ENCODE peak calls at places on chromosomes 7 and 10, in five cellular contexts. N, W, T, F and J are unnamed samples.

GRCh38 chr10:35331894-35332640 is 4.2 kb upstream of the CCNY start:
- DNase-seq in W (no peak), T (peak; percentile 61), F (no peak), N (no peak), J (no peak)

GRCh38 chr7:113608786-113609185 is 310.0 kb downstream of the PPP1R3A start:
- DNase-seq in T (no peak), N (no peak), W (no peak), F (no peak), J (no peak)

GRCh38 chr10:96678725-96679124 is 41.6 kb downstream of the PIK3AP1 start:
- DNase-seq in W (no peak), T (no peak), N (no peak), F (no peak), J (no peak)

GRCh38 chr10:127926455-127926854 is 19.6 kb downstream of the PTPRE start:
- DNase-seq in N (no peak), T (no peak), W (no peak), F (no peak), J (no peak)

GRCh38 chr10:21534611-21535493 is 820 bp downstream of the MLLT10 start:
- DNase-seq in F (peak; percentile 81), W (peak; percentile 77), N (peak; percentile 69), T (peak; percentile 75), J (peak; percentile 48)

GRCh38 chr7:74477188-74477587 is 23.5 kb downstream of the GTF2IRD1 start:
- DNase-seq in N (no peak), W (no peak), F (no peak), T (peak; percentile 59), J (no peak)

GRCh38 chr10:427746-428519 is 261.5 kb downstream of the DIP2C start:
- DNase-seq in T (no peak), N (no peak), F (no peak), W (no peak), J (no peak)

GRCh38 chr7:149196151-149196704 is 882 bp downstream of the ZNF282 start:
- DNase-seq in N (no peak), T (no peak), F (no peak), W (no peak), J (no peak)

GRCh38 chr7:82345886-82346285 is 97.7 kb downstream of the CACNA2D1 start:
- DNase-seq in N (no peak), T (no peak), W (no peak), F (no peak), J (no peak)

GRCh38 chr7:120259382-120259781 is 13.6 kb upstream of the KCND2 start:
- DNase-seq in W (no peak), F (no peak), N (no peak), T (no peak), J (no peak)

GRCh38 chr10:87659571-87660483 is at the start of gene PAPSS2:
- DNase-seq in N (peak; percentile 73), W (peak; percentile 80), F (peak; percentile 89), T (peak; percentile 21), J (peak; percentile 53)

GRCh38 chr7:139230078-139230477 is 959 bp upstream of the UBN2 start:
- DNase-seq in W (no peak), F (no peak), T (no peak), N (no peak), J (no peak)

GRCh38 chr7:23811540-23811939 is 101.5 kb downstream of the STK31 start:
- DNase-seq in F (no peak), W (no peak), T (no peak), N (no peak), J (no peak)

GRCh38 chr10:32210306-32211045 is 136.5 kb downstream of the EPC1 start:
- DNase-seq in W (no peak), T (no peak), F (no peak), N (no peak), J (no peak)

GRCh38 chr10:62924344-62924748 is 108.2 kb upstream of the EGR2 start:
- DNase-seq in T (no peak), W (peak; percentile 66), F (no peak), N (peak; percentile 26), J (no peak)

GRCh38 chr10:60479305-60480020 is 89.8 kb upstream of the ANK3 start:
- DNase-seq in F (no peak), T (no peak), W (no peak), N (no peak), J (no peak)

GRCh38 chr10:11810313-11810766 is 12.8 kb upstream of the PROSER2 start:
- DNase-seq in W (no peak), F (no peak), T (no peak), N (no peak), J (no peak)

GRCh38 chr10:113111900-113112853 is 162.1 kb downstream of the TCF7L2 start:
- DNase-seq in F (no peak), T (peak; percentile 48), W (no peak), N (peak; percentile 57), J (peak; percentile 52)

GRCh38 chr7:134154581-134155130 is 27.5 kb downstream of the LRGUK start:
- DNase-seq in W (no peak), N (no peak), T (no peak), F (no peak), J (no peak)

GRCh38 chr10:111392159-111392558 is 315.3 kb downstream of the ADRA2A start:
- DNase-seq in F (no peak), T (no peak), W (no peak), N (no peak), J (no peak)

GRCh38 chr7:158642149-158642548 is 54.5 kb upstream of the PTPRN2 start:
- DNase-seq in T (no peak), N (no peak), W (no peak), F (no peak), J (no peak)

GRCh38 chr7:1802899-1803298 is 132.8 kb downstream of the ELFN1 start:
- DNase-seq in F (peak; percentile 38), N (no peak), T (no peak), W (peak; percentile 21), J (peak; percentile 22)

GRCh38 chr10:120813085-120813484 is 38.1 kb upstream of the WDR11 start:
- DNase-seq in N (no peak), F (no peak), T (no peak), W (no peak), J (no peak)

GRCh38 chr10:68342909-68343516 is 10.3 kb upstream of the PBLD start:
- DNase-seq in F (no peak), T (no peak), W (no peak), N (no peak), J (no peak)

GRCh38 chr10:18968196-18968595 is 80.4 kb upstream of the MALRD1 start:
- DNase-seq in T (no peak), N (no peak), W (no peak), F (no peak), J (no peak)

GRCh38 chr7:111029141-111029572 is 61.8 kb upstream of the LRRN3 start:
- DNase-seq in W (no peak), F (no peak), T (no peak), N (no peak), J (no peak)

GRCh38 chr10:33122014-33122788 is 164.2 kb upstream of the ITGB1 start:
- DNase-seq in F (no peak), T (no peak), N (peak; percentile 45), W (no peak), J (peak; percentile 56)

GRCh38 chr10:1198453-1199344 is 142.5 kb downstream of the WDR37 start:
- DNase-seq in W (peak; percentile 21), F (no peak), T (no peak), N (no peak), J (peak; percentile 22)

GRCh38 chr10:5888843-5889623 is 660 bp downstream of the ANKRD16 start:
- DNase-seq in N (peak; percentile 50), F (peak; percentile 80), W (peak; percentile 78), T (no peak), J (peak; percentile 34)

GRCh38 chr7:103729026-103729425 is 260.4 kb downstream of the RELN start:
- DNase-seq in T (no peak), W (no peak), N (no peak), F (no peak), J (no peak)

GRCh38 chr10:22651276-22651980 is 63.0 kb downstream of the PIP4K2A start:
- DNase-seq in F (no peak), T (no peak), N (no peak), W (no peak), J (no peak)

GRCh38 chr10:68080853-68081431 is 5.9 kb upstream of the HERC4 start:
- DNase-seq in F (no peak), T (no peak), W (no peak), N (no peak), J (no peak)

GRCh38 chr7:42227931-42228591 is 8.9 kb downstream of the GLI3 start:
- DNase-seq in N (no peak), W (peak; percentile 59), F (peak; percentile 83), T (no peak), J (no peak)
- H3K4me3 ChIP-seq in N (no peak overlapping the region), W (no peak overlapping the region), F (peak overlapping the region; percentile 57), T (peak overlapping the region; percentile 50), J (peak overlapping the region; percentile 43)

GRCh38 chr7:50564171-50564570 is 1.0 kb downstream of the DDC start:
- DNase-seq in N (peak; percentile 52), T (no peak), F (no peak), W (no peak), J (no peak)
- H3K4me3 ChIP-seq in N (peak overlapping the region; percentile 2), T (no peak overlapping the region), F (no peak overlapping the region), W (no peak overlapping the region), J (no peak overlapping the region)

DNA sequence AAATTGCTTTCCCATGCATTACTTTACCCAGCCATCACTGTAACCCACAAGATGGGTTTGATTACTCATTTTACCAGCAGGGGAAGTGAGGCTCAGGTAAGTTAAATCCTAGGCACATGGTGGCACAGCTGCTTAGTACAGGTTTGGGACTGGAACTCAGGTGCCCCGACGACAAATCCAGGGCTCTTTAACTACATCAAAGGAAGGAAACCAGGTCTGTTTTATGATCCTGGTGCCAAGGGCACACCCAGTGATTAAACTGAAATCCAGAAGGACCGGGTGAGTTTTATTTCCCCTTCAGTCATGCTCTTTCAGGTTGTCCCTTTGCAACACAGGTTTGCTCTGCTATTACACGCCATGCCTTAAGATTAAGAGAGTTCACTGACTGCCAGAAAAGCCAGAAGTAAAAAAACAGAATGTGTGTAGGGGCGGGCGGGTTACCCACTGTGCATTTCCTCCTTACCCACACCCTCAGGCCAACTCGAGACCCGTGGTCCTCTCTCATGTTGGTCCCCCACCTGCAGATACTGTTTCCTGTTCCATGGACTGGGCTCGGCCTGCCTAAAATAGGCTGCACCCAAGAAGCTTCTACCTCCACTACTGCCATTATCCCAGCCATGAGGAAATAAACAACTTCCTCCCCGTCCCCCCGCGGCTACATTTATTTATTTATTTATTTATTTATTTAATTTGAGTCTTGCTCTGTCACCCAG is 55.2 kb upstream of the KDM7A start:
- DNase-seq in T (no peak), W (no peak), N (no peak), F (no peak), J (peak; percentile 73)
- H3K4me3 ChIP-seq in T (peak overlapping the region; percentile 61), W (no peak overlapping the region), N (peak overlapping the region; percentile 41), F (no peak overlapping the region), J (peak overlapping the region; percentile 57)

DNA sequence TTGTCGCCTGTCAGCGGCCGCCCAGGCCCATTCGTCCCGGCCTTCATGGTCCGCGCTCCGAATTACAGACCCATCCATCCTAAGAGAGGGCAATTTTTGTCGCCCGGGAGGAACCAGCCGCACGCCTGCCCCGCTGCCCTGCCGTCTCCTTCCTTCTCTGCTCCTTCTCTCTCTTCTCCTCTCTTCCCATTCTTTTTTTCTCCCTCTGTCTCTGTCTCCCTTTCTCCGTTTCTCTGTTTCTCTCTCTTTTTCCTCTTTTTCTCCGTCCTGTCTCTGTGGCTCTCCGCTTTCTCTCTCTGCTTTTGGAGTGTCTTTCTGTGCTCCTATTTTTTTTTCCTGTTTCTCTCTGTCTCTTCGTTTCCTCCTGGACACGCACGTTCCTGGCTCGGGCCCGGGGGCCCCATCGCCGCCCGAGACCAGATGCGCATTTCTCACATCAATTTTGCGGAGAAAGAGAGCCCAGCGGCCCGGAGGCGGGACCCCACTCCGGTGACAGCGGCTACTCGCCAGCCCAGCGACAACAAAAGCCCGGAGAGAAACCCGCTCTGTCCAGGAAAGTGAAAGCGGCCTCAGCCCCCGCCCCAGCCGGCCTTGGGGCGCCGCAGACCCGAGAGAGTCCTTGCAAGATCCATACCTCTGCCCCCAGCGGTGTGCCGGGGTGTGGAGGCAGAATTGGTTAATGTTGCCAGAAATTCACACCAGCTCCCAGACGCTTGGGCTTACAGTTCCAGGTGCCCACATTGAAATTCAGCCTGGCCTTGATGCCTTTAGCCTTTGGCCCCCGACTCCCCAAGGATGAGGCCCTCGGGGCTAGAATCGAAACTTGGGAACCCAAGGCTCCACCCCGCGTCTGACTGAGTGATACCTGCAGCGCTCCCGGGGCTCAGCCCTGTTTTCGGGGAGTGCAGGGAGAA is 4.1 kb downstream of the LBX1 start:
- DNase-seq in W (no peak), N (no peak), T (peak; percentile 34), F (no peak), J (no peak)
- H3K4me3 ChIP-seq in W (no peak overlapping the region), N (no peak overlapping the region), T (peak overlapping the region; percentile 87), F (peak overlapping the region; percentile 9), J (peak overlapping the region; percentile 26)